ENCODE peak calls at places on chromosomes 7 and 10, in eight cellular contexts. One of them, this sample, is unnamed.
A peak's percentile ranks its signal among the peaks of the same experiment; 100 is the strongest.

GRCh38 chr10:34758447-34758996 is 56.6 kb downstream of the PARD3 start:
- DNase-seq in LoVo: peak; percentile 91
- DNase-seq in tibial nerve: no peak
- DNase-seq in brain microvascular endothelial cell: peak; percentile 87
- DNase-seq in AG10803: peak; percentile 83
- DNase-seq in NCI-H2081: peak; percentile 24
- DNase-seq in M059J: peak; percentile 90
- DNase-seq in endodermal cell: no peak
- DNase-seq in this sample: no peak

GRCh38 chr7:144454256-144455039 is 51.0 kb upstream of the NOBOX start:
- DNase-seq in LoVo: peak; percentile 15
- DNase-seq in NCI-H2081: no peak
- DNase-seq in brain microvascular endothelial cell: no peak
- DNase-seq in M059J: no peak
- DNase-seq in endodermal cell: no peak
- DNase-seq in AG10803: no peak
- DNase-seq in tibial nerve: no peak
- DNase-seq in this sample: no peak

GRCh38 chr10:81036257-81036656 is 498.6 kb downstream of the SH2D4B start:
- DNase-seq in AG10803: no peak
- DNase-seq in endodermal cell: no peak
- DNase-seq in LoVo: no peak
- DNase-seq in NCI-H2081: no peak
- DNase-seq in brain microvascular endothelial cell: no peak
- DNase-seq in tibial nerve: no peak
- DNase-seq in M059J: no peak
- DNase-seq in this sample: no peak

GRCh38 chr7:120091807-120092206 is 181.2 kb upstream of the KCND2 start:
- DNase-seq in AG10803: no peak
- DNase-seq in brain microvascular endothelial cell: no peak
- DNase-seq in tibial nerve: no peak
- DNase-seq in endodermal cell: no peak
- DNase-seq in LoVo: peak; percentile 51
- DNase-seq in M059J: no peak
- DNase-seq in NCI-H2081: no peak
- DNase-seq in this sample: no peak

GRCh38 chr10:12934777-12935176 is 66.7 kb downstream of the CCDC3 start:
- DNase-seq in AG10803: peak; percentile 12
- DNase-seq in M059J: peak; percentile 67
- DNase-seq in NCI-H2081: no peak
- DNase-seq in LoVo: peak; percentile 18
- DNase-seq in tibial nerve: no peak
- DNase-seq in endodermal cell: no peak
- DNase-seq in brain microvascular endothelial cell: peak; percentile 59
- DNase-seq in this sample: no peak

GRCh38 chr10:78248651-78249464 is 215.2 kb downstream of the RPS24 start:
- DNase-seq in brain microvascular endothelial cell: no peak
- DNase-seq in endodermal cell: no peak
- DNase-seq in AG10803: peak; percentile 96
- DNase-seq in tibial nerve: peak; percentile 28
- DNase-seq in NCI-H2081: no peak
- DNase-seq in LoVo: no peak
- DNase-seq in M059J: peak; percentile 82
- DNase-seq in this sample: no peak

GRCh38 chr10:88995156-88995876 is 4.7 kb downstream of the FAS start:
- DNase-seq in M059J: no peak
- DNase-seq in LoVo: no peak
- DNase-seq in brain microvascular endothelial cell: no peak
- DNase-seq in AG10803: no peak
- DNase-seq in NCI-H2081: no peak
- DNase-seq in endodermal cell: no peak
- DNase-seq in tibial nerve: no peak
- DNase-seq in this sample: peak; percentile 10

GRCh38 chr7:28435732-28436378 is 23.5 kb downstream of the CREB5 start:
- DNase-seq in endodermal cell: no peak
- DNase-seq in AG10803: no peak
- DNase-seq in M059J: no peak
- DNase-seq in tibial nerve: no peak
- DNase-seq in brain microvascular endothelial cell: no peak
- DNase-seq in LoVo: no peak
- DNase-seq in NCI-H2081: no peak
- DNase-seq in this sample: no peak

GRCh38 chr7:124718032-124718766 is 47.4 kb downstream of the GPR37 start:
- DNase-seq in AG10803: no peak
- DNase-seq in brain microvascular endothelial cell: no peak
- DNase-seq in tibial nerve: no peak
- DNase-seq in M059J: peak; percentile 77
- DNase-seq in LoVo: no peak
- DNase-seq in NCI-H2081: no peak
- DNase-seq in endodermal cell: no peak
- DNase-seq in this sample: no peak

GRCh38 chr7:140604760-140605159 is 35.9 kb downstream of the DENND2A start:
- DNase-seq in NCI-H2081: no peak
- DNase-seq in brain microvascular endothelial cell: no peak
- DNase-seq in LoVo: no peak
- DNase-seq in M059J: peak; percentile 75
- DNase-seq in tibial nerve: no peak
- DNase-seq in AG10803: peak; percentile 95
- DNase-seq in endodermal cell: no peak
- DNase-seq in this sample: no peak